ENCODE peak calls at places on chromosomes 4 and X, in six cellular contexts. T is hepatocyte; X is HCT116; H is A549; V is stimulated activated CD8-positive, alpha-beta memory T cell treated with anti-CD3 and anti-CD28 coated beads, Interleukin-7, amount 100 ng/mL, for 24 hours; U is naive thymus-derived CD4-positive, alpha-beta T cell. D is an unnamed sample.
A peak's percentile ranks its signal among the peaks of the same experiment; 100 is the strongest.

GRCh38 chrX:111869639-111870034 is 6.3 kb upstream of the TRPC5OS start:
- DNase-seq in T (peak; percentile 85), U (peak; percentile 7), H (peak; percentile 5), X (peak; percentile 16), V (no peak), D (no peak)

GRCh38 chr4:173001571-173001970 is 167.0 kb upstream of the GALNT7 start:
- DNase-seq in H (no peak), X (no peak), T (no peak), U (no peak), V (no peak), D (no peak)

GRCh38 chr4:153523941-153524386 is 57.8 kb downstream of the TMEM131L start:
- DNase-seq in H (no peak), V (no peak), X (no peak), U (no peak), T (no peak), D (no peak)

GRCh38 chrX:150037041-150037440 is 98.8 kb upstream of the EOLA2 start:
- DNase-seq in U (no peak), X (no peak), V (no peak), T (no peak), H (no peak), D (peak; percentile 35)

GRCh38 chr4:101136373-101137370 is 210.7 kb downstream of the PPP3CA start:
- DNase-seq in H (no peak), T (no peak), X (no peak), U (no peak), V (no peak), D (no peak)

GRCh38 chrX:130296743-130297142 is 28.0 kb upstream of the ZNF280C start:
- DNase-seq in X (no peak), H (no peak), U (no peak), V (no peak), T (no peak), D (no peak)

GRCh38 chrX:49901068-49901467 is 21.3 kb upstream of the CLCN5 start:
- DNase-seq in H (no peak), V (no peak), U (no peak), T (no peak), X (no peak), D (no peak)

GRCh38 chr4:159410076-159410777 is 307.3 kb downstream of the RAPGEF2 start:
- DNase-seq in X (no peak), H (no peak), T (no peak), U (no peak), V (no peak), D (no peak)

GRCh38 chr4:1299301-1299860 is 9.7 kb downstream of the MAEA start:
- DNase-seq in V (no peak), X (no peak), H (no peak), U (no peak), T (no peak), D (no peak)